ENCODE peak calls at places on chromosomes 16 and 17, in seven cellular contexts. B is fibroblast of the aortic adventitia; S is CD8-positive, alpha-beta T cell; T is GM12865; F is GM06990; P is nephron progenitor cell; I is IMR-90. Y is an unnamed sample.

GRCh38 chr17:78879679-78880186 is 23.3 kb downstream of the CEP295NL start:
- DNase-seq in I (peak; percentile 98), F (no peak), S (peak; percentile 20), B (peak; percentile 95), T (no peak), P (peak; percentile 35), Y (peak; percentile 87)

GRCh38 chr17:75878174-75878998 is at the start of gene TRIM47:
- DNase-seq in S (no peak), T (no peak), I (peak; percentile 49), P (peak; percentile 50), F (peak; percentile 59), B (peak; percentile 72), Y (no peak)

GRCh38 chr16:85002643-85003042 is 8.7 kb downstream of the ZDHHC7 start:
- DNase-seq in B (no peak), P (no peak), F (no peak), S (no peak), I (no peak), T (peak; percentile 49), Y (no peak)

GRCh38 chr17:57370051-57370581 is 113.8 kb downstream of the MSI2 start:
- DNase-seq in F (no peak), S (no peak), P (no peak), T (peak; percentile 46), B (peak; percentile 60), I (peak; percentile 88), Y (peak; percentile 12)

GRCh38 chr16:53756329-53756996 is 52.5 kb downstream of the FTO start:
- DNase-seq in T (no peak), P (no peak), F (no peak), B (no peak), S (no peak), I (peak; percentile 36), Y (no peak)

GRCh38 chr17:14791221-14791620 is 473.9 kb downstream of the PMP22 start:
- DNase-seq in F (no peak), S (no peak), T (no peak), B (no peak), P (no peak), I (peak; percentile 24), Y (no peak)

GRCh38 chr17:77501101-77501566 is 360.4 kb downstream of the SEC14L1 start:
- DNase-seq in P (peak; percentile 35), B (peak; percentile 23), I (no peak), S (no peak), F (no peak), T (peak; percentile 41), Y (no peak)

GRCh38 chr16:31703526-31704128 is 170.0 kb upstream of the ZNF267 start:
- DNase-seq in P (no peak), T (no peak), F (no peak), B (no peak), I (no peak), S (no peak), Y (no peak)

GRCh38 chr17:731943-732787 is at the start of gene TLCD3A:
- DNase-seq in S (peak; percentile 39), B (peak; percentile 58), P (peak; percentile 82), F (peak; percentile 75), I (peak; percentile 55), T (peak; percentile 58), Y (no peak)

DNA sequence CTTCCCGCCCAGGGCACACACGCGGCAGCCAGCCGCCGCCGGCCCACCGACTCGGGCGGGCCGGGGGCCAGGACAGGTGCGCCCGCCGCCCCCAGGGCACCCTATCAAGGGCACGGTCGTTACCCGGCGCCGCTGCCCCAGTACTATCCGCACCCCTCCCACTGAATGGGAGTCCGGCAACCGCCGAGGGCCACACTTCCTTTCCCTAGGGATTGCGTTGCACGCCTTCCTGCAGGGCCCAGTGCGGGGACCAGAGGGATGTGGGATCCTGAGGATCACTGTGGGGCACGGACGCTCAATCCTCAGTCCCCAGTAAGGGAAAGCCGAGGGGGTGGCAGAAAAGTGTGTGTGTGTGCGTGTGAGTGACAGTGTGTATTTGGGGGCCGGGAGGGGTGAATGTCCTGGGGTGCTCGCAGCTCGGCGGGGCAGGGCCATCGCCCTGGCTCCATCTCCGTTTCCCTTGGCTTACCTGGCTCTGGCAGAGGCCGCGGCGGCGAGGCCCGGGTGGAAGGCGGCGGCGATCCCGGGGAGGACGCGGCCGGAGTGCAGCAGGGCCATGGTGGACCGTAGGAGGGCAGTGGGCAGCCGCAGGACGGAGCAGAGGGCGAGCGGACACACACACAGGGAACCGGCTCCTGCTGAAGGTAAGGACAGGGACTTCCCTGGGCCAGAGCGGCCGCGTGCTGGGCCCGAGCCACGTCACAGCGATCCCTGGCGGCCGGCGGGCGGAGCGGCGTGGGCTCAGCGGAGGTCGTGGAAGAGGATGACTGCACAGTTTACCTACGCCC is at the start of gene GOT2:
- DNase-seq in B (peak; percentile 75), T (peak; percentile 93), S (peak; percentile 78), F (peak; percentile 93), P (peak; percentile 83), I (peak; percentile 79), Y (peak; percentile 59)
- TF ChIP-seq CTCF in B (peak; percentile 69), T (peak; percentile 97), S (peak; percentile 81), F (peak; percentile 97), P (peak; percentile 83), I (peak; percentile 90), Y (peak; percentile 91)

GRCh38 chr17:38578641-38579480 is 26.9 kb downstream of the SRCIN1 start:
- DNase-seq in F (no peak), I (no peak), P (peak; percentile 64), B (no peak), S (no peak), T (no peak), Y (no peak)

GRCh38 chr17:38577645-38578173 is 28.0 kb downstream of the SRCIN1 start:
- DNase-seq in B (no peak), T (no peak), S (no peak), I (no peak), F (no peak), P (no peak), Y (no peak)

GRCh38 chr17:38578229-38578628 is 27.5 kb downstream of the SRCIN1 start:
- DNase-seq in B (no peak), F (no peak), P (peak; percentile 57), I (no peak), T (no peak), S (no peak), Y (no peak)

GRCh38 chr17:38575781-38576180 is 30.0 kb downstream of the SRCIN1 start:
- DNase-seq in B (peak; percentile 18), P (no peak), S (no peak), F (no peak), I (no peak), T (no peak), Y (no peak)

DNA sequence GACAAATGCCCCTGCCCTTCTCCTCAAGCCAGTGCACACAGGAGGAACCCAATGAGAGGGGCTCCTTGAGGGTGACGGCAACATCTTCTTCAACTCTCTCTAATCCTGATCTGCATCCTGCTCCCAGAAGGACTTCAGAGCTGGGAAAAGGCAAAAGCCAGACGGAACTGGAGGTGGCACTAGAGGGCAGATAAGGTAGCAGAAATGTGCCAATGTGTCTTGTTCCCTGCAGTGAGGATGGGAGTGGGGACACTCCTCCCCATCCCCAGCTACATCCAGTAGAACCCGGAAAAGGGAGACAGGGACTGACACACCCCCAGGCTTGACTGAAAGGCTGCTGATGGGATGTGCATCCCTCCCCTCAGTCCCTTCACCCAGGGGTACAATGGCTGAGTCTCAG is 28.5 kb downstream of the SRCIN1 start:
- DNase-seq in I (no peak), P (no peak), B (no peak), S (no peak), F (no peak), T (no peak), Y (no peak)
- TF ChIP-seq CTCF in I (no peak), P (no peak), B (no peak), S (no peak), F (no peak), T (no peak), Y (no peak)

GRCh38 chr17:17545984-17546383 is 45.5 kb downstream of the PEMT start:
- DNase-seq in S (no peak), T (no peak), I (no peak), P (no peak), F (no peak), B (no peak), Y (no peak)
- TF ChIP-seq CTCF in S (no peak), T (no peak), I (no peak), P (no peak), F (no peak), B (no peak), Y (no peak)

GRCh38 chr16:86018487-86018886 is 119.5 kb downstream of the IRF8 start:
- DNase-seq in S (no peak), I (peak; percentile 45), B (peak; percentile 25), P (peak; percentile 46), T (peak; percentile 35), F (no peak), Y (no peak)

GRCh38 chr16:86020971-86021370 is 122.0 kb downstream of the IRF8 start:
- DNase-seq in S (no peak), P (no peak), B (no peak), I (no peak), F (no peak), T (no peak), Y (no peak)

GRCh38 chr16:86022381-86022960 is 123.5 kb downstream of the IRF8 start:
- DNase-seq in F (no peak), S (no peak), B (no peak), P (no peak), T (no peak), I (no peak), Y (no peak)

GRCh38 chr16:86016201-86016965 is 117.4 kb downstream of the IRF8 start:
- DNase-seq in T (peak; percentile 86), F (no peak), S (peak; percentile 22), P (peak; percentile 54), I (peak; percentile 70), B (peak; percentile 73), Y (peak; percentile 29)

GRCh38 chr16:86019446-86020047 is 120.6 kb downstream of the IRF8 start:
- DNase-seq in B (no peak), P (peak; percentile 49), S (no peak), F (no peak), I (no peak), T (no peak), Y (no peak)
- TF ChIP-seq CTCF in B (peak; percentile 28), P (peak; percentile 43), S (no peak), F (no peak), I (peak; percentile 31), T (peak; percentile 35), Y (no peak)

DNA sequence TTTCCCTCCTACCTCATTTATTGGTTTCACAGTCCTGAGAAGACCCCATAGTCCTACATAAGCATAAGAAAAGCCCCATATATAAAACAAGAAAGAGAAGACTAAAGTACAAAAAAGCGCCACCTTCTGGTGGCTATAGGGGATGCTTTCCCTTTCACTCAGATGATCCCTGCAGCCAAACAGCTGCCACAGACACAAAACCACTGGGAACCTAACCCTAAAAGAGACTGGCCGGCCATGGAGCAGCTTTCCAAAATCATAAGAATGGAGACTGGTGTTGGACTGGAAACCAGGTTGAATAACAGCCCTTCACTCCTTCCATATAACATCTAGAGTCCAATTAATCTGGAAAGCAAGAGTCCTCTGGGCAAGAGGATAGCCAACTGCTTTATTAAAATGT is 11.4 kb downstream of the DYNC1LI2 start:
- DNase-seq in S (peak; percentile 27), B (peak; percentile 51), P (peak; percentile 34), F (no peak), I (peak; percentile 32), T (peak; percentile 45), Y (no peak)
- TF ChIP-seq CTCF in S (peak; percentile 65), B (peak; percentile 70), P (peak; percentile 69), F (peak; percentile 69), I (peak; percentile 58), T (peak; percentile 59), Y (peak; percentile 50)